ENCODE peak calls at places on chromosomes 5 and 9, in eight cellular contexts. One of them, this sample, is unnamed.

GRCh38 chr9:6686396-6686795 is 40.9 kb upstream of the GLDC start:
- DNase-seq in activated CD8-positive, alpha-beta memory T cell treated with anti-CD3 and anti-CD28 coated beads, Interleukin-2, amount 10 ng/mL, durations not matched to agents 7 days and 5 days: no peak
- DNase-seq in K562: no peak
- DNase-seq in occipital lobe: no peak
- DNase-seq in RPMI7951: no peak
- DNase-seq in AG04450: no peak
- DNase-seq in anterior cingulate cortex: no peak
- DNase-seq in cardiac fibroblast: peak
- DNase-seq in this sample: no peak

GRCh38 chr5:133531634-133532033 is 80.7 kb downstream of the FSTL4 start:
- DNase-seq in occipital lobe: no peak
- DNase-seq in cardiac fibroblast: peak
- DNase-seq in activated CD8-positive, alpha-beta memory T cell treated with anti-CD3 and anti-CD28 coated beads, Interleukin-2, amount 10 ng/mL, durations not matched to agents 7 days and 5 days: no peak
- DNase-seq in AG04450: no peak
- DNase-seq in anterior cingulate cortex: no peak
- DNase-seq in RPMI7951: no peak
- DNase-seq in K562: no peak
- DNase-seq in this sample: no peak

GRCh38 chr5:83844320-83845068 is 123.8 kb upstream of the HAPLN1 start:
- DNase-seq in cardiac fibroblast: peak
- DNase-seq in anterior cingulate cortex: no peak
- DNase-seq in RPMI7951: peak
- DNase-seq in K562: no peak
- DNase-seq in occipital lobe: no peak
- DNase-seq in AG04450: peak
- DNase-seq in activated CD8-positive, alpha-beta memory T cell treated with anti-CD3 and anti-CD28 coated beads, Interleukin-2, amount 10 ng/mL, durations not matched to agents 7 days and 5 days: peak
- DNase-seq in this sample: no peak

GRCh38 chr5:135569755-135570452 is 8.9 kb downstream of the CXCL14 start:
- DNase-seq in RPMI7951: no peak
- DNase-seq in anterior cingulate cortex: no peak
- DNase-seq in cardiac fibroblast: peak
- DNase-seq in AG04450: no peak
- DNase-seq in K562: peak
- DNase-seq in activated CD8-positive, alpha-beta memory T cell treated with anti-CD3 and anti-CD28 coated beads, Interleukin-2, amount 10 ng/mL, durations not matched to agents 7 days and 5 days: no peak
- DNase-seq in occipital lobe: no peak
- DNase-seq in this sample: no peak

GRCh38 chr5:74464512-74465209 is 175.9 kb downstream of the ENC1 start:
- DNase-seq in activated CD8-positive, alpha-beta memory T cell treated with anti-CD3 and anti-CD28 coated beads, Interleukin-2, amount 10 ng/mL, durations not matched to agents 7 days and 5 days: no peak
- DNase-seq in AG04450: no peak
- DNase-seq in anterior cingulate cortex: no peak
- DNase-seq in occipital lobe: no peak
- DNase-seq in RPMI7951: no peak
- DNase-seq in K562: no peak
- DNase-seq in cardiac fibroblast: peak
- DNase-seq in this sample: no peak

GRCh38 chr5:112049738-112050137 is 292.7 kb upstream of the NREP start:
- DNase-seq in anterior cingulate cortex: no peak
- DNase-seq in occipital lobe: no peak
- DNase-seq in K562: no peak
- DNase-seq in cardiac fibroblast: no peak
- DNase-seq in AG04450: no peak
- DNase-seq in activated CD8-positive, alpha-beta memory T cell treated with anti-CD3 and anti-CD28 coated beads, Interleukin-2, amount 10 ng/mL, durations not matched to agents 7 days and 5 days: no peak
- DNase-seq in RPMI7951: no peak
- DNase-seq in this sample: no peak

GRCh38 chr9:35951736-35952135 is 6.2 kb downstream of the OR2S2 start:
- DNase-seq in occipital lobe: no peak
- DNase-seq in RPMI7951: peak
- DNase-seq in anterior cingulate cortex: no peak
- DNase-seq in K562: no peak
- DNase-seq in AG04450: peak
- DNase-seq in cardiac fibroblast: peak
- DNase-seq in activated CD8-positive, alpha-beta memory T cell treated with anti-CD3 and anti-CD28 coated beads, Interleukin-2, amount 10 ng/mL, durations not matched to agents 7 days and 5 days: no peak
- DNase-seq in this sample: no peak

GRCh38 chr5:132591140-132591539 is 34.4 kb downstream of the RAD50 start:
- DNase-seq in activated CD8-positive, alpha-beta memory T cell treated with anti-CD3 and anti-CD28 coated beads, Interleukin-2, amount 10 ng/mL, durations not matched to agents 7 days and 5 days: no peak
- DNase-seq in K562: no peak
- DNase-seq in AG04450: no peak
- DNase-seq in occipital lobe: no peak
- DNase-seq in anterior cingulate cortex: no peak
- DNase-seq in RPMI7951: no peak
- DNase-seq in cardiac fibroblast: peak
- DNase-seq in this sample: no peak

GRCh38 chr5:75532190-75532589 is 20.5 kb downstream of the POLK start:
- DNase-seq in occipital lobe: no peak
- DNase-seq in activated CD8-positive, alpha-beta memory T cell treated with anti-CD3 and anti-CD28 coated beads, Interleukin-2, amount 10 ng/mL, durations not matched to agents 7 days and 5 days: no peak
- DNase-seq in K562: no peak
- DNase-seq in anterior cingulate cortex: no peak
- DNase-seq in AG04450: no peak
- DNase-seq in RPMI7951: no peak
- DNase-seq in cardiac fibroblast: no peak
- DNase-seq in this sample: no peak

GRCh38 chr5:139394123-139394653 is 716 bp downstream of the PROB1 start:
- DNase-seq in anterior cingulate cortex: no peak
- DNase-seq in RPMI7951: no peak
- DNase-seq in activated CD8-positive, alpha-beta memory T cell treated with anti-CD3 and anti-CD28 coated beads, Interleukin-2, amount 10 ng/mL, durations not matched to agents 7 days and 5 days: peak
- DNase-seq in AG04450: no peak
- DNase-seq in cardiac fibroblast: peak
- DNase-seq in K562: no peak
- DNase-seq in occipital lobe: no peak
- DNase-seq in this sample: no peak

This sample was measured in hypothalamus.